ENCODE peak calls at places on chromosomes 12 and 14, in four cellular contexts. One of them, this sample, is unnamed.

GRCh38 chr12:115017346-115017745 is 333.4 kb upstream of the TBX3 start:
- DNase-seq in heart right ventricle: no peak
- DNase-seq in GM12878: no peak
- DNase-seq in upper lobe of right lung: no peak
- DNase-seq in this sample: no peak

GRCh38 chr14:35991356-35991755 is 165.2 kb downstream of the BRMS1L start:
- DNase-seq in heart right ventricle: no peak
- DNase-seq in GM12878: no peak
- DNase-seq in upper lobe of right lung: no peak
- DNase-seq in this sample: no peak

GRCh38 chr14:61609143-61609851 is 86.0 kb upstream of the HIF1A start:
- DNase-seq in heart right ventricle: no peak
- DNase-seq in GM12878: no peak
- DNase-seq in upper lobe of right lung: no peak
- DNase-seq in this sample: no peak

GRCh38 chr12:43370299-43370698 is 181.7 kb downstream of the ADAMTS20 start:
- DNase-seq in heart right ventricle: no peak
- DNase-seq in GM12878: no peak
- DNase-seq in upper lobe of right lung: no peak
- DNase-seq in this sample: no peak

GRCh38 chr12:52171950-52172512 is 19.8 kb downstream of the KRT80 start:
- DNase-seq in heart right ventricle: no peak
- DNase-seq in GM12878: no peak
- DNase-seq in upper lobe of right lung: peak
- DNase-seq in this sample: no peak

GRCh38 chr14:98170580-98170979 is 1101.4 kb downstream of the BCL11B start:
- DNase-seq in heart right ventricle: no peak
- DNase-seq in GM12878: no peak
- DNase-seq in upper lobe of right lung: no peak
- DNase-seq in this sample: no peak

GRCh38 chr12:121917950-121918678 is at the start of gene CFAP251:
- DNase-seq in heart right ventricle: peak
- DNase-seq in GM12878: peak
- DNase-seq in upper lobe of right lung: peak
- DNase-seq in this sample: peak

GRCh38 chr12:90991952-90992465 is 12.8 kb downstream of the EPYC start:
- DNase-seq in heart right ventricle: no peak
- DNase-seq in GM12878: no peak
- DNase-seq in upper lobe of right lung: no peak
- DNase-seq in this sample: no peak

GRCh38 chr14:52025952-52026510 is 36.7 kb downstream of the RTRAF start:
- DNase-seq in heart right ventricle: no peak
- DNase-seq in GM12878: no peak
- DNase-seq in upper lobe of right lung: no peak
- DNase-seq in this sample: no peak

GRCh38 chr12:102114212-102114611 is 5.7 kb downstream of the NUP37 start:
- DNase-seq in heart right ventricle: no peak
- DNase-seq in GM12878: no peak
- DNase-seq in upper lobe of right lung: no peak
- DNase-seq in this sample: no peak

GRCh38 chr12:127485528-127485927 is 781.4 kb upstream of the TMEM132C start:
- DNase-seq in heart right ventricle: no peak
- DNase-seq in GM12878: no peak
- DNase-seq in upper lobe of right lung: no peak
- DNase-seq in this sample: no peak

GRCh38 chr12:63845726-63846125 is 1.2 kb downstream of the SRGAP1 start:
- DNase-seq in heart right ventricle: no peak
- DNase-seq in GM12878: no peak
- DNase-seq in upper lobe of right lung: no peak
- DNase-seq in this sample: no peak

GRCh38 chr14:36130186-36130585 is 46.3 kb downstream of the PTCSC3 start:
- DNase-seq in heart right ventricle: no peak
- DNase-seq in GM12878: no peak
- DNase-seq in upper lobe of right lung: no peak
- DNase-seq in this sample: no peak

GRCh38 chr12:108915632-108916133 is 35.8 kb downstream of the DAO start:
- DNase-seq in heart right ventricle: no peak
- DNase-seq in GM12878: no peak
- DNase-seq in upper lobe of right lung: no peak
- DNase-seq in this sample: no peak

GRCh38 chr14:95547626-95548327 is 12.9 kb downstream of the GLRX5 start:
- DNase-seq in heart right ventricle: no peak
- DNase-seq in GM12878: no peak
- DNase-seq in upper lobe of right lung: peak
- DNase-seq in this sample: no peak

GRCh38 chr14:28243600-28243999 is 523.0 kb upstream of the FOXG1 start:
- DNase-seq in heart right ventricle: no peak
- DNase-seq in GM12878: no peak
- DNase-seq in upper lobe of right lung: no peak
- DNase-seq in this sample: no peak

GRCh38 chr12:5807538-5808219 is 137.4 kb downstream of the ANO2 start:
- DNase-seq in heart right ventricle: no peak
- DNase-seq in GM12878: no peak
- DNase-seq in upper lobe of right lung: no peak
- DNase-seq in this sample: no peak

GRCh38 chr12:25924535-25925001 is 33.9 kb upstream of the RASSF8 start:
- DNase-seq in heart right ventricle: no peak
- DNase-seq in GM12878: no peak
- DNase-seq in upper lobe of right lung: no peak
- DNase-seq in this sample: no peak

GRCh38 chr14:91892918-91893527 is 25.7 kb upstream of the TC2N start:
- DNase-seq in heart right ventricle: no peak
- DNase-seq in GM12878: no peak
- DNase-seq in upper lobe of right lung: no peak
- DNase-seq in this sample: no peak

GRCh38 chr12:116524964-116525379 is 34.2 kb upstream of the MAP1LC3B2 start:
- DNase-seq in heart right ventricle: no peak
- DNase-seq in GM12878: no peak
- DNase-seq in upper lobe of right lung: no peak
- DNase-seq in this sample: no peak
- TF ChIP-seq CTCF in heart right ventricle: no peak
- TF ChIP-seq CTCF in GM12878: no peak
- TF ChIP-seq CTCF in upper lobe of right lung: no peak
- TF ChIP-seq CTCF in this sample: peak

DNA sequence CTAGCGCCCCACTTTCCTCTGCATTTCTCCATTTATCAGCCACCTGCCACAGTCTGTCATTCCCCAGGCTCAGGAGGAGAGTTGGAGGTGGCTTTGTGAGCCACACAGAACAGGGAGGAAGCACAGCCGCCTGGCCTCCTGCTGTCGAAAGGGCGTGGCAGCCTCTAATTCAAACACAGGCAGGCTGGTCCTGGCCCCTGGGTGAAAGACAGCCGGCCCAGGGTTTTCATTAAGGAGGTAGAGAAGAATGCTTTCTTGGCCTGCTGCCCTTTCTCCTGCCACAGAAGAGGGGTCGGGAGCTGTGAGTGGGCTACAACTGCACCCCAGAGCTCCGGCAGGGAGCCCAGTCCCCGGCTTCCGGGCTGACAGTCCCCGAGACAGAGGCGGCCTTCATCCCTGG is 108.6 kb upstream of the FZD10 start:
- DNase-seq in heart right ventricle: no peak
- DNase-seq in GM12878: no peak
- DNase-seq in upper lobe of right lung: peak
- DNase-seq in this sample: no peak
- TF ChIP-seq CTCF in heart right ventricle: no peak
- TF ChIP-seq CTCF in GM12878: no peak
- TF ChIP-seq CTCF in upper lobe of right lung: no peak
- TF ChIP-seq CTCF in this sample: no peak

DNA sequence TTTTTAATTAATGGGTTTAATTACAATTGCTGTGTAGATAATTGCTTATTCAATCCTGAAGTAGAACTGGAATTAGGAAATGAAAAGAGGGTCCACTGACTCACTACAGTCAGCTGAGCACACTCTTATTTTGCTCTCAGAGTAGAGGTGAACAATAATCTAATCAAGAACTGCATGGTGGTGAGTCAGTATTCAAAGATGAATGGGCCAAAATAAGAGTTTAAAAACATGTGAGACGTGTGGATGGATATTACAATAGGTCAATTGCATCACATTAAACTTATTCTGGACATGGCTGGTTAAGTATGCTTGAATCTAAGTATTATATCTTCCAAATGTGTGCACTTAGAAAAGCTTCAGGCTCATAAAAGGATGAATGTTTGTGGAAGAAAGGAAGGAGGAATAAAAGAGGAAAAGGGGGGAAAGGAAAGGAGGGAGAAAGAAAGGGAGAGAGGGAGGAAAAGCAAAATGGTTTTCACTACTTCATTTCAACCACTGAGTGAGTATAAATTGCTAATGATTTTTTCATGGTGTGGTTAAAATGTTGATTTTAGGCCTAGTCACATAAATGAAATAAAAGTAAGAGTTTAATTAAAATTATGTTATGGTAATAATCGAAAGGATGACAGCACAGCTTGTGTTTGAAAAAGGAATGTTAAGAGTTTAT is 27.0 kb upstream of the EEA1 start:
- DNase-seq in heart right ventricle: no peak
- DNase-seq in GM12878: no peak
- DNase-seq in upper lobe of right lung: no peak
- DNase-seq in this sample: no peak
- TF ChIP-seq CTCF in heart right ventricle: no peak
- TF ChIP-seq CTCF in GM12878: no peak
- TF ChIP-seq CTCF in upper lobe of right lung: no peak
- TF ChIP-seq CTCF in this sample: no peak

DNA sequence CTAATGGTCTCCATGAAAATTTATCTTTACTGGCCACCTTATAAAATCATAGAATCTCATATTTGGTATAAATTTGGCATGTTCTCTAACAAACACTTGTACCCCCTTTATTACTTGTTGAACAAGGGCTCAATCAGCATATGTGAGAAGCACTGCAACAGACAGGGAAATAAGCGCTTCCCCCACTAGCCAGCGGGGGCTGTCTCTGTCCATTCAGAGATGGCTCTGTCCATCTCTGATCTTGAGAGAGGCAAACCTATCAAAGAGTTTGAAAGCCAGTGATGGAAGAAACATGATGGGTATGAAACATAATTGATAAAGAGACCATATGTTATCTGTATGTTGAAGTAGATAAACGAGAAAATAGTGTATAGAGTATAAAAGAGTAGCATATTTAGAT is 326.8 kb downstream of the PDZRN4 start:
- DNase-seq in heart right ventricle: no peak
- DNase-seq in GM12878: no peak
- DNase-seq in upper lobe of right lung: no peak
- DNase-seq in this sample: no peak
- TF ChIP-seq CTCF in heart right ventricle: no peak
- TF ChIP-seq CTCF in GM12878: peak
- TF ChIP-seq CTCF in upper lobe of right lung: no peak
- TF ChIP-seq CTCF in this sample: peak

GRCh38 chr14:56290195-56290594 is 172.0 kb downstream of the PELI2 start:
- DNase-seq in heart right ventricle: no peak
- DNase-seq in GM12878: no peak
- DNase-seq in upper lobe of right lung: no peak
- DNase-seq in this sample: no peak

GRCh38 chr14:56295743-56296142 is 177.5 kb downstream of the PELI2 start:
- DNase-seq in heart right ventricle: no peak
- DNase-seq in GM12878: no peak
- DNase-seq in upper lobe of right lung: no peak
- DNase-seq in this sample: no peak

GRCh38 chr14:56297449-56297848 is 179.2 kb downstream of the PELI2 start:
- DNase-seq in heart right ventricle: no peak
- DNase-seq in GM12878: no peak
- DNase-seq in upper lobe of right lung: no peak
- DNase-seq in this sample: no peak

GRCh38 chr14:56293506-56293905 is 175.3 kb downstream of the PELI2 start:
- DNase-seq in heart right ventricle: no peak
- DNase-seq in GM12878: no peak
- DNase-seq in upper lobe of right lung: no peak
- DNase-seq in this sample: no peak

DNA sequence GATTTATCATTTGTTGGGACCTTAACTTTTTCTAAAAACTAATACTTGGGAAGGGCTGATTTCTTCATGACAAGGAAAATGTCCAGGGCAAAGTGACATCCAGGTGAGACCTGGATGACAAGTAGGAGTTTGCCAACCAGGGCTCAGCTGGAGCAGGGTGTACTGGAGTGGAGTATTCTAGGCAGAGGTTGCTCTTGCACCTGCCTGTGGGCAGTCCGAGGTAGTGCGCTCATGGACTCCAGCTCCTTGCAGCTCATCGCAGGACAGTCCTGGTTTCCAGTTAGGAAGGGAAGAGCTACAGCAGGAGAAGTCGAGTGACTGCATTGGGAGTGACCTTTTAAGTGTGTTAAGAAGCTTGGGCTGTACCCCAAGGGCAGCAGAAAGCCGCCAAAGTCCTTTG is 175.9 kb downstream of the PELI2 start:
- DNase-seq in heart right ventricle: no peak
- DNase-seq in GM12878: no peak
- DNase-seq in upper lobe of right lung: no peak
- DNase-seq in this sample: no peak
- TF ChIP-seq CTCF in heart right ventricle: no peak
- TF ChIP-seq CTCF in GM12878: no peak
- TF ChIP-seq CTCF in upper lobe of right lung: no peak
- TF ChIP-seq CTCF in this sample: no peak

DNA sequence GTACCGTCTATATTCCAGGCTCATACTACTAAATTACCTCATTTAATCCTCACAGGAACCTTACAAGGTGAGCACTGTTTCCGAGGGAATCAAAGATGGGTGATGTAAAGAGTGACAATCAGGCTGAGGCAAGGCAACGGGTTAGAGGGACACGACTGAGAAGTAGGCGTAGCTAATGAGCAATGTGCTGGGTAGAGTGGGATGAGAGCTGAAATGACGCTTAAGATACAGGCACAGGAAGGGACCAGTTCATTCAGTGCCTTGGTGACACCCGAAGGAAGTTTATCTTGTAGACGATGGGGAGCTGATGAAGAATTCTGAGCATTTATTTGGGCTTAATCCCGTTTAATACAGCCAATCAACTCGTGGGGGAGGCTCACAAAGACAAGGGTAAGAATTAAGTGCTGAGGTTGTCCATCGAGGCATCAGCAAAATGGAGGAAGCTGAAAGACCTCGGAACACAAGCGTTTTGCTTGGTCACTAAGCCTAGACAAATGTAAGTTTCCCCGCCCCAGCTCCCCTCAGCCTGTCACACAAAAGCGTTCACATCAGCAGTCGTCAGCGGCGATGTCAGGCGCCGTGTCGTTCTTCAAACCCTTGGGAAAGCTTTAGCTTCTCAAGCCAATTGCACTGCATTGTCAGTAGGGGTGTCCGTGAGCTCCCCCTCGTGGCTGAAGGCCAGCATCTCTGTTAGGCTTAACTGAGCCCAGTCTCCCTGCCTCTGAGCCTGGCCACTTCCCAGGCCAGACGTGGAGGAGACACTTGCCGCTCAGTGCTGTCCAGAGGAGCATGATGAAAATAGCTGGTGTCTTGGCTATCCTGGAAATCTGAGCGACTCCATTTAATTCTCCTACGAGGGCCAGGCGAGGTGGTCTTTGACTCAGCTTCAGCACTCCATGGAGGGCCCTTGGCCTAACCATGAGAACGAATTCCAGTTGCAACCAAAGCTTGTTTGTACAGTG is 288.5 kb upstream of the G2E3 start:
- DNase-seq in heart right ventricle: peak
- DNase-seq in GM12878: no peak
- DNase-seq in upper lobe of right lung: peak
- DNase-seq in this sample: peak
- TF ChIP-seq CTCF in heart right ventricle: peak
- TF ChIP-seq CTCF in GM12878: peak
- TF ChIP-seq CTCF in upper lobe of right lung: peak
- TF ChIP-seq CTCF in this sample: peak

GRCh38 chr12:72267974-72268373 is 4.2 kb upstream of the TRHDE start:
- DNase-seq in heart right ventricle: no peak
- DNase-seq in GM12878: no peak
- DNase-seq in upper lobe of right lung: no peak
- DNase-seq in this sample: no peak
- TF ChIP-seq CTCF in heart right ventricle: no peak
- TF ChIP-seq CTCF in GM12878: no peak
- TF ChIP-seq CTCF in upper lobe of right lung: peak
- TF ChIP-seq CTCF in this sample: peak

This sample was measured in chondrocyte.